ENCODE peak calls at places on chromosome 7, in nine cellular contexts. R is AG09309, P is colonic mucosa, D is GM06990, A is HAP-1, W is aorta, Y is heart left ventricle, L is A549, M is HL-60. K is an unnamed sample.

GRCh38 chr7:124031919-124032318 is 948 bp downstream of the TMEM229A start:
- DNase-seq in A (peak; percentile 23), P (no peak), D (peak; percentile 3), R (no peak), L (no peak), M (no peak), W (no peak), Y (no peak), K (no peak)

GRCh38 chr7:123208793-123209192 is 9.0 kb upstream of the SLC13A1 start:
- DNase-seq in R (no peak), W (no peak), D (no peak), M (no peak), A (no peak), L (no peak), Y (no peak), P (no peak), K (no peak)

GRCh38 chr7:82105463-82105862 is 335.6 kb upstream of the HGF start:
- DNase-seq in W (no peak), M (no peak), P (no peak), A (no peak), Y (no peak), D (no peak), R (no peak), L (peak; percentile 36), K (peak; percentile 29)

GRCh38 chr7:79377097-79377496 is 76.4 kb downstream of the MAGI2 start:
- DNase-seq in P (no peak), M (no peak), A (no peak), R (peak; percentile 20), Y (no peak), D (no peak), W (no peak), L (no peak), K (no peak)

GRCh38 chr7:66877577-66878300 is 43.3 kb upstream of the TMEM248 start:
- DNase-seq in Y (no peak), P (no peak), M (no peak), A (no peak), D (peak; percentile 33), W (no peak), L (no peak), R (no peak), K (no peak)

GRCh38 chr7:55552320-55553086 is 19.8 kb downstream of the VOPP1 start:
- DNase-seq in R (no peak), A (no peak), D (no peak), L (no peak), P (peak; percentile 68), W (peak; percentile 81), Y (peak; percentile 46), M (no peak), K (no peak)

GRCh38 chr7:117844678-117845077 is 28.6 kb downstream of the CTTNBP2 start:
- DNase-seq in Y (no peak), A (no peak), L (no peak), M (no peak), W (no peak), R (no peak), P (no peak), D (no peak), K (no peak)

GRCh38 chr7:34430456-34430855 is 227.6 kb upstream of the NPSR1 start:
- DNase-seq in A (peak; percentile 14), D (no peak), M (no peak), L (peak; percentile 42), Y (peak; percentile 10), P (no peak), R (peak; percentile 51), W (no peak), K (peak; percentile 23)

GRCh38 chr7:19023477-19023876 is 94.0 kb downstream of the TWIST1 start:
- DNase-seq in W (no peak), Y (no peak), D (no peak), A (no peak), L (no peak), M (no peak), R (no peak), P (no peak), K (no peak)

GRCh38 chr7:102140952-102141370 is 145.7 kb upstream of the SH2B2 start:
- DNase-seq in D (peak; percentile 28), W (no peak), L (no peak), P (no peak), A (no peak), M (peak; percentile 59), R (no peak), Y (no peak), K (no peak)

GRCh38 chr7:117674617-117675016 is 194.8 kb downstream of the CFTR start:
- DNase-seq in P (no peak), L (no peak), W (no peak), M (no peak), D (no peak), A (no peak), Y (no peak), R (no peak), K (no peak)

GRCh38 chr7:122507591-122507990 is 191.3 kb downstream of the RNF133 start:
- DNase-seq in L (no peak), A (no peak), R (no peak), D (no peak), Y (no peak), W (no peak), P (no peak), M (no peak), K (no peak)

GRCh38 chr7:1846331-1847065 is 176.4 kb downstream of the ELFN1 start:
- DNase-seq in A (no peak), D (no peak), P (no peak), Y (no peak), W (peak; percentile 70), M (peak; percentile 55), R (no peak), L (no peak), K (no peak)

GRCh38 chr7:92716825-92717580 is 119.4 kb downstream of the CDK6 start:
- DNase-seq in R (no peak), W (no peak), P (no peak), L (no peak), M (no peak), A (no peak), D (no peak), Y (no peak), K (no peak)

GRCh38 chr7:92715963-92716362 is 120.4 kb downstream of the CDK6 start:
- DNase-seq in M (no peak), R (no peak), W (no peak), Y (no peak), L (no peak), D (no peak), A (no peak), P (no peak), K (no peak)

GRCh38 chr7:92717982-92718716 is 118.2 kb downstream of the CDK6 start:
- DNase-seq in M (no peak), R (no peak), L (peak; percentile 31), A (no peak), Y (peak; percentile 69), W (peak; percentile 79), D (peak; percentile 36), P (peak; percentile 79), K (no peak)

GRCh38 chr7:92714767-92715166 is 121.6 kb downstream of the CDK6 start:
- DNase-seq in W (no peak), P (no peak), A (no peak), Y (no peak), R (no peak), L (no peak), D (no peak), M (no peak), K (no peak)

GRCh38 chr7:92717601-92717981 is 118.8 kb downstream of the CDK6 start:
- DNase-seq in D (no peak), W (no peak), R (no peak), Y (no peak), M (no peak), L (no peak), A (no peak), P (no peak), K (no peak)
- H3K4me3 ChIP-seq in D (no peak overlapping the region), W (peak overlapping the region; percentile 96), R (peak overlapping the region; percentile 39), Y (no peak overlapping the region), M (no peak overlapping the region), L (peak overlapping the region; percentile 34), A (no peak overlapping the region), P (peak overlapping the region; percentile 36), K (no peak overlapping the region)

DNA sequence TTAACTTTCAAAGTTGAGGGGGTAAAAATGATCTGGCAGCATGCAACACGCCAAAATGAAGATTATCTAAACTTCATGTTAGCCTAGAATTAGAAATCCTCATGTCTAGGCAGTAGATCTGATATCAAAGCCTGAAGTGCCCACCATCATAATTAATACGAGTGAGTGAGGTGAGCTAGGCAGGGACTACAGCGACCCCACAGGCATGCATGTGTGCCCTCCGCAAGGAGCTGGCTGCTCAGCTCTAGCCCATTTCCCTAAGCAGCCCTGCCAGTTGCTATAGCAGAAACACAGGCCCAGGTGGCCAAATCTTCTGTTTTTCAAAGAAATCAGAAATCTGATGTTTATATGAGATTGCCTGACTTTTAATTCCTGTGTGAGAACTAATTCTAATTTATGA is 93.1 kb upstream of the IFRD1 start:
- DNase-seq in Y (no peak), L (no peak), A (no peak), P (no peak), D (no peak), W (no peak), M (no peak), R (no peak), K (no peak)
- H3K4me3 ChIP-seq in Y (no peak overlapping the region), L (no peak overlapping the region), A (no peak overlapping the region), P (no peak overlapping the region), D (no peak overlapping the region), W (no peak overlapping the region), M (no peak overlapping the region), R (no peak overlapping the region), K (no peak overlapping the region)

DNA sequence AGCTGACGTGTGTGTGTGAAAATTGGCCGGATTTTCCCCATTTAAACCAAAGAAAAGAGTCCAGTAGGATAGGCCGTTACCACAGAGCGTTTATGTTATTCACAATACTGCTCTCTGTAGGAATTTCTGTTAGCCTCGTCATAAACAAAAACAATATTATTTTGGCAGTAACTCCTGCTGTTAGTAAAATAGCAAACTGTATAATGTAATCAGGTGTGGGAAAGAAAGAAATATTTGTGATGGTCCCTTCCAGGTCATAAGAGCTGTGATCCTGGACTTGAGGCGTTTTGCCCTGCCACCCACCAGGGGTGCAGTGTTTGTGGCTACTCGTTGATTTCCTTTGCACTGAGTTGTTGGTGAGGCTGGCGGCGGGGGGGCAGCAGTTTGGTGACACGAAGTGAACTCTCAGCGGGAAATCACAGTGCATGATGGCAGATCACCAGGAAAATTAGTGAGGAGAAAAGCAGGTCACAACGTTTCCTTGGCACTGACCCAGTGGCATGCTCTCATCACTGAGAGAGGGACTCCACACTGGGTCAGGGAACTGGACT is 2.8 kb downstream of the EEPD1 start:
- DNase-seq in D (no peak), A (peak; percentile 28), M (no peak), Y (peak; percentile 76), P (peak; percentile 43), W (no peak), R (no peak), L (no peak), K (no peak)
- H3K4me3 ChIP-seq in D (no peak overlapping the region), A (peak overlapping the region; percentile 2), M (peak overlapping the region; percentile 29), Y (no peak overlapping the region), P (no peak overlapping the region), W (peak overlapping the region; percentile 27), R (no peak overlapping the region), L (peak overlapping the region; percentile 12), K (peak overlapping the region; percentile 70)

DNA sequence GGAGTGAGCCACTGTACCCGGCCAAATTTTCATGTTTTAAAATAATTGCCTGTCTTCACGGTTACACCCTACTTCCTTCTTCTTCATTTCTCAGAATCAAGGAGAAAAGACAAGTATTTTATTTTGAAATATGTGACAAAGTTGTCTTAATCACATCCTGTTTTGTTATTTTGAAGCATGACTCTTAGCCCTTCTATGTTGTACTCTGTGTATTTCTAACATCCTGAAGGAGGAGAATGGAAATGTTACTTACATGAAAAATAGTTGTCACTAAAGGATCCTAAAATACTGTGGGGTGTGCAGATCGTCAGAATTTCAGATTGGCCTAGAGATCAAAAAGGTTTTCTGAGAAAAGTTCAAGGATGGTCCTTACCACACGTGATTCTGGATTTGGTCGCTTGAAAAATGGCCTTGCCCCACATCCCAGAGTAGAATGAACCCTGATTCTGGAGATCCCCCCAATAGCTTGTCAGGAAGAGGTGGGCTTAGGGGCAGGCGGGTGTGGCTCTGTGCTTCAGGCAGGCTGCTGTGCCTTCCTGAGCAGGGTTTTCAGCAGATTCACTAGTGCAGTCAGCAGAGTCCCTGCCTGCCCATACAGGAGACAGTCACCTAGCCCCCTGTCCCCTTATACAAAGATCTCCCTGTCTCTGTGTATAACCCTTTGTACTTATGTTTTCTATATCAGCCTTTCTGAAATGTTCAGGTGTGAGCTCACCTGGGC is 8.6 kb downstream of the UPP1 start:
- DNase-seq in A (no peak), R (no peak), D (no peak), M (no peak), L (no peak), P (no peak), W (no peak), Y (no peak), K (no peak)
- H3K4me3 ChIP-seq in A (no peak overlapping the region), R (no peak overlapping the region), D (no peak overlapping the region), M (no peak overlapping the region), L (no peak overlapping the region), P (no peak overlapping the region), W (no peak overlapping the region), Y (no peak overlapping the region), K (no peak overlapping the region)

K was measured in AG04449.